ENCODE peak calls at places on chromosomes 3 and 15, in five cellular contexts. H is GM13976, S is lower leg skin, E is lower lobe of right lung, L is coronary artery. M is an unnamed sample.

GRCh38 chr3:112092439-112093179 is 6.4 kb downstream of the C3orf52 start:
- DNase-seq in L (no peak), E (no peak), S (no peak), H (peak; percentile 38), M (no peak)

GRCh38 chr15:60424006-60424405 is 26.2 kb upstream of the ANXA2 start:
- DNase-seq in E (no peak), H (no peak), L (no peak), S (no peak), M (no peak)

GRCh38 chr15:52153900-52154895 is 37.0 kb downstream of the GNB5 start:
- DNase-seq in L (no peak), H (no peak), S (no peak), E (no peak), M (no peak)

GRCh38 chr15:48370460-48370859 is 39.2 kb downstream of the DUT start:
- DNase-seq in E (no peak), S (no peak), L (no peak), H (no peak), M (no peak)

GRCh38 chr3:50390523-50391177 is 31.3 kb upstream of the TMEM115 start:
- DNase-seq in H (no peak), S (no peak), L (no peak), E (peak; percentile 68), M (no peak)

GRCh38 chr15:59764775-59765174 is 75.7 kb upstream of the BNIP2 start:
- DNase-seq in L (no peak), H (no peak), S (no peak), E (no peak), M (no peak)

GRCh38 chr3:35666893-35667292 is 27.6 kb downstream of the ARPP21 start:
- DNase-seq in L (no peak), E (no peak), S (no peak), H (no peak), M (no peak)

GRCh38 chr3:102165367-102165766 is 269.4 kb upstream of the ZPLD1 start:
- DNase-seq in S (no peak), L (no peak), E (no peak), H (no peak), M (no peak)

GRCh38 chr15:89781055-89781454 is 4.9 kb downstream of the MESP2 start:
- DNase-seq in H (no peak), S (no peak), E (no peak), L (no peak), M (no peak)

GRCh38 chr3:59052803-59053411 is 3.1 kb upstream of the CFAP20DC start:
- DNase-seq in E (no peak), H (peak; percentile 26), S (no peak), L (no peak), M (no peak)

GRCh38 chr3:115676336-115676735 is 53.0 kb downstream of the GAP43 start:
- DNase-seq in H (no peak), L (no peak), E (no peak), S (no peak), M (no peak)

GRCh38 chr3:23882487-23882918 is 34.3 kb downstream of the NKIRAS1 start:
- DNase-seq in S (no peak), L (no peak), H (no peak), E (no peak), M (no peak)

GRCh38 chr15:58546066-58546591 is 114.3 kb downstream of the LIPC start:
- DNase-seq in H (no peak), L (no peak), E (no peak), S (no peak), M (no peak)

GRCh38 chr3:6099458-6100137 is 761.3 kb upstream of the GRM7 start:
- DNase-seq in S (no peak), E (no peak), L (no peak), H (no peak), M (no peak)

GRCh38 chr15:57171414-57171813 is 204.9 kb upstream of the CGNL1 start:
- DNase-seq in E (no peak), L (no peak), H (no peak), S (no peak), M (no peak)

GRCh38 chr3:48016336-48016973 is at the start of gene MAP4:
- DNase-seq in H (no peak), E (no peak), L (no peak), S (no peak), M (no peak)

GRCh38 chr3:54550216-54550977 is 377.5 kb downstream of the LRTM1 start:
- DNase-seq in E (no peak), S (no peak), L (no peak), H (no peak), M (no peak)

GRCh38 chr3:4042070-4042469 is 242.8 kb downstream of the LRRN1 start:
- DNase-seq in L (no peak), S (no peak), E (no peak), H (no peak), M (no peak)

GRCh38 chr15:57720861-57721260 is 14.3 kb downstream of the POLR2M start:
- DNase-seq in E (no peak), H (no peak), L (no peak), S (no peak), M (no peak)

GRCh38 chr3:105674437-105675065 is 194.3 kb downstream of the CBLB start:
- DNase-seq in H (no peak), L (no peak), E (no peak), S (no peak), M (no peak)

GRCh38 chr3:62379206-62379834 is 6.0 kb upstream of the FEZF2 start:
- DNase-seq in E (no peak), L (no peak), H (no peak), S (no peak), M (no peak)

GRCh38 chr3:34387831-34388564 is 589.6 kb downstream of the PDCD6IP start:
- DNase-seq in S (no peak), L (no peak), H (no peak), E (no peak), M (no peak)

GRCh38 chr15:89469331-89470107 is 26.9 kb downstream of the RHCG start:
- DNase-seq in E (no peak), H (no peak), L (no peak), S (no peak), M (no peak)

GRCh38 chr15:71066983-71067382 is 48.3 kb upstream of the THSD4 start:
- DNase-seq in H (no peak), L (no peak), S (no peak), E (no peak), M (no peak)

GRCh38 chr3:4981688-4982494 is 2.7 kb downstream of the BHLHE40 start:
- DNase-seq in S (no peak), H (no peak), E (no peak), L (no peak), M (no peak)

GRCh38 chr3:149077638-149078037 is 8.7 kb downstream of the HLTF start:
- DNase-seq in L (no peak), E (no peak), H (no peak), S (no peak), M (no peak)

GRCh38 chr3:178900244-178900643 is 171.4 kb downstream of the ZMAT3 start:
- DNase-seq in S (no peak), E (no peak), L (no peak), H (no peak), M (no peak)

GRCh38 chr3:170357920-170358854 is 672 bp downstream of the SKIL start:
- DNase-seq in L (peak; percentile 92), S (peak; percentile 70), H (peak; percentile 61), E (peak; percentile 92), M (peak; percentile 84)
- TF ChIP-seq CTCF in L (no peak), S (no peak), H (peak; percentile 36), E (peak; percentile 44), M (peak; percentile 61)

GRCh38 chr3:159674583-159674982 is 314.1 kb upstream of the IL12A start:
- DNase-seq in L (no peak), H (no peak), S (no peak), E (no peak), M (no peak)

GRCh38 chr3:159669024-159669476 is 319.6 kb upstream of the IL12A start:
- DNase-seq in E (no peak), L (no peak), S (no peak), H (no peak), M (no peak)

GRCh38 chr3:159669753-159670152 is 318.9 kb upstream of the IL12A start:
- DNase-seq in E (no peak), L (no peak), H (no peak), S (no peak), M (no peak)

GRCh38 chr3:159675285-159675684 is 313.4 kb upstream of the IL12A start:
- DNase-seq in L (no peak), E (no peak), H (no peak), S (no peak), M (no peak)

DNA sequence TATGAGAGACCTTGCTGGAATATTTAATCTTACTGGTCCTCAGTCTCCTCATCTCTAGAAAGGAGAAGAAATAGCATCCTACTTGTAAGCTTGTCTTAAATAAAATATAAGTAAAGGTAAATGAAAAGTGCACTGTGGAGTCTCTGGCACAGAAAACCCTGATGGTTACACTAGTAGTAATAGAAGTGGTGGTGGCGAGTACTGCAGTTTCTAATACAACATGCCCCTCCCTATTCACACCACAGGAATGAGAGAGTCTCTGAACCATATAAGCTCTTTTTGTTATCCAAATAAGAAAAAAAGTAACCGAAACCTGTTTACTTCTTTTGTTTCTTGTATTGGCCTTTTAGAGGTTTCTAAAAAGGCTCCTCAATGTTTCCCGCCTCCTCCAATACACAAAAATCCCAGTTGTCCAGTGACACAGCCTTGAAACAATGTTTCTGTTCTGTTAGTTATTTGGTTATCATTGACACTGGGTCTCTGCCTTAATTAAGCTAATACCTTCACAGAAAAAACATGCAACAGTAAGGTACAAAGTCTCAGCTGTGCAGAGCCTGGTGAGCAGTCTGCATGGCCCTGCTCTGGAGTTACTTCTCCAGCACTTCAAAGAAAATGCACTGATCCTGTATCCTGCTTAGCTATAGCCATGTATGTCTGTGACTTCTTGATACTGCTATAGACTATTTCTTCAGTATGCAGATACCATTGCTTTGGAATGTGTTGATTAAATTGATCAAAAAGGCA is 315.7 kb upstream of the IL12A start:
- DNase-seq in L (no peak), S (no peak), H (no peak), E (no peak), M (no peak)
- TF ChIP-seq CTCF in L (no peak), S (no peak), H (no peak), E (no peak), M (no peak)

GRCh38 chr15:66943456-66944095 is 121.8 kb upstream of the SMAD3 start:
- DNase-seq in H (no peak), L (peak; percentile 62), S (no peak), E (no peak), M (no peak)
- TF ChIP-seq CTCF in H (no peak), L (no peak), S (no peak), E (no peak), M (no peak)

DNA sequence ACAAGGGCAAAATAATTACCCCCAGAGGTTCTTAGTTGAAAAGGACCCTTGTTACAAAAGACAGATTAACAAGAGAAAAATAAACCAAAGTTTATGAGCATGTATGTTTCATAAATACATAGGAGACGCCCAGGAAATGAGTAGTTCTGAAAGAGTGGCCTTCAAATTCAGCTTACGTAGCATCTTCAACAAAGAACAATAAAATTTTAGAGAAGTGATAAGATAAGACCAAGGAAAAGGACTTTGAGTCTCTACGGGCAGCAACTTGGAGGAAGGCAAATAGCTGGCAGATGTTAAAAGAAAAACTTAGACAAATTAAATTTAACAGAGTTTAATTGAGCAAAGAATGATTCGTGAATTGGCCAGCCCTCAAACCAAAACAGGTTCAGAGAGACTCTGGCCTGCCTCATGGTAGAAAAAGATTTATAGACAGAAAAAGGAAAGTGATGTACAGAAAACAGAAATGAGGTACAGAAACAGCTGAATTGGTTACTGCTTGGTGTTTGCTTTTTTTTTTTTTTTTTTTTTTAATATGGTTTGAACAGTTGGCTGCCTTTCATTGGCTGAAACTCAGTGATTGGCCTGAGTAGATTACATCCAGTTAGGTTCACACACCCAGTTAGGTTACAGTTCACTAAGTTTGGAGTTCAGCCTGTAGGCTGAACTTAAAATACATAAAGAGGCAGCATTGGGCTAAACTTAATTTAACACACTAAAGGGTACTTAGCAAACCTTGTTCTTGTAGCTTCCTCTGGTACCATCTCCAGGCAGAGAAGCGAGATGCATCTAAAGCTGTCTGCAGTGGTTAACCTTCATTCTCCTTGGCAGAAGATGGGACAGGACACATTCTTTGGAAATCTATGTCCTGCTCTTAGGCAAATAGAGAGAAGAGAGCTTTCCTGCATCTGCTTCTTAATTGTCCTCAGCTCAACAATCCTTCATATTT is 23.2 kb downstream of the C2CD4B start:
- DNase-seq in S (no peak), E (no peak), L (no peak), H (no peak), M (no peak)
- TF ChIP-seq CTCF in S (no peak), E (no peak), L (no peak), H (no peak), M (no peak)